ENCODE peak calls at places on chromosome 9, in seven cellular contexts. S, D, K, O, U, G and F are unnamed samples.

GRCh38 chr9:99069532-99069931 is 35.4 kb upstream of the TGFBR1 start:
- DNase-seq in S (no peak), D (no peak), K (no peak), O (no peak), U (no peak), G (no peak), F (no peak)

GRCh38 chr9:36559036-36559695 is 13.5 kb upstream of the MELK start:
- DNase-seq in S (no peak), D (peak), K (no peak), O (no peak), U (no peak), G (no peak), F (peak)

GRCh38 chr9:123246534-123246933 is 21.9 kb downstream of the STRBP start:
- DNase-seq in S (no peak), D (no peak), K (no peak), O (no peak), U (no peak), G (no peak), F (no peak)

GRCh38 chr9:116493183-116493582 is 193.9 kb upstream of the TRIM32 start:
- DNase-seq in S (no peak), D (no peak), K (no peak), O (no peak), U (no peak), G (no peak), F (peak)

GRCh38 chr9:71368157-71368556 is 246.7 kb upstream of the TRPM3 start:
- DNase-seq in S (peak), D (no peak), K (no peak), O (no peak), U (no peak), G (no peak), F (no peak)

GRCh38 chr9:21883642-21884041 is 81.2 kb downstream of the MTAP start:
- DNase-seq in S (no peak), D (no peak), K (no peak), O (no peak), U (no peak), G (peak), F (no peak)

GRCh38 chr9:81489048-81489447 is 200.3 kb downstream of the TLE1 start:
- DNase-seq in S (no peak), D (no peak), K (no peak), O (no peak), U (peak), G (no peak), F (no peak)

GRCh38 chr9:81370650-81371049 is 318.7 kb downstream of the TLE1 start:
- DNase-seq in S (no peak), D (no peak), K (no peak), O (no peak), U (no peak), G (no peak), F (no peak)

GRCh38 chr9:113564804-113565237 is 101.3 kb downstream of the RGS3 start:
- DNase-seq in S (no peak), D (peak), K (peak), O (peak), U (no peak), G (peak), F (peak)

GRCh38 chr9:129587487-129588262 is 33.2 kb downstream of the C9orf50 start:
- DNase-seq in S (peak), D (no peak), K (no peak), O (no peak), U (peak), G (no peak), F (peak)